ENCODE peak calls at places on chromosomes 6 and 20, in nine cellular contexts. Y is retina, N is fibroblast of lung, K is type B pancreatic cell, S is NCI-H1092 treated with DMSO at 0.1 percent for 48 hours, J is cardiac muscle cell, R is endothelial cell, Z is HL-60, P is mesendoderm. X is an unnamed sample.

GRCh38 chr6:45607818-45608217 is 230.1 kb upstream of the SUPT3H start:
- DNase-seq in Y (no peak), N (peak), K (no peak), S (no peak), J (no peak), R (no peak), Z (no peak), P (no peak), X (no peak)

GRCh38 chr6:35876902-35877301 is 44.0 kb downstream of the SRPK1 start:
- DNase-seq in Y (no peak), N (no peak), K (no peak), S (no peak), J (no peak), R (no peak), Z (no peak), P (no peak), X (no peak)

GRCh38 chr6:63963756-63964315 is 328.2 kb downstream of the PHF3 start:
- DNase-seq in Y (no peak), N (no peak), K (no peak), S (no peak), J (no peak), R (no peak), Z (no peak), P (no peak), X (no peak)

GRCh38 chr20:61353261-61353995 is 101.4 kb downstream of the CDH4 start:
- DNase-seq in Y (no peak), N (peak), K (no peak), S (no peak), J (no peak), R (no peak), Z (no peak), P (peak), X (no peak)

GRCh38 chr20:25462166-25462565 is 54.7 kb downstream of the GINS1 start:
- DNase-seq in Y (no peak), N (no peak), K (no peak), S (no peak), J (no peak), R (no peak), Z (no peak), P (no peak), X (no peak)

GRCh38 chr20:60695223-60695622 is 556.8 kb upstream of the CDH4 start:
- DNase-seq in Y (no peak), N (peak), K (no peak), S (no peak), J (no peak), R (no peak), Z (no peak), P (peak), X (no peak)

GRCh38 chr6:132648828-132649227 is 10.2 kb downstream of the TAAR1 start:
- DNase-seq in Y (no peak), N (no peak), K (no peak), S (no peak), J (no peak), R (no peak), Z (no peak), P (no peak), X (no peak)

GRCh38 chr6:101445527-101445926 is 52.0 kb downstream of the GRIK2 start:
- DNase-seq in Y (no peak), N (peak), K (no peak), S (no peak), J (no peak), R (no peak), Z (no peak), P (no peak), X (no peak)

GRCh38 chr20:49006446-49006980 is 39.6 kb upstream of the CSE1L start:
- DNase-seq in Y (no peak), N (no peak), K (no peak), S (no peak), J (no peak), R (no peak), Z (no peak), P (no peak), X (no peak)

GRCh38 chr6:157976345-157977175 is 5.1 kb upstream of the SYNJ2 start:
- DNase-seq in Y (no peak), N (no peak), K (no peak), S (no peak), J (no peak), R (no peak), Z (no peak), P (no peak), X (no peak)

GRCh38 chr6:34602318-34603111 is 46.4 kb upstream of the SPDEF start:
- DNase-seq in Y (no peak), N (no peak), K (no peak), S (peak), J (no peak), R (no peak), Z (no peak), P (peak), X (no peak)

GRCh38 chr20:57246008-57246407 is 20.4 kb downstream of the BMP7 start:
- DNase-seq in Y (no peak), N (no peak), K (no peak), S (no peak), J (no peak), R (no peak), Z (no peak), P (no peak), X (no peak)

GRCh38 chr20:3172933-3173581 is at the start of gene LZTS3:
- DNase-seq in Y (peak), N (peak), K (peak), S (peak), J (no peak), R (peak), Z (no peak), P (peak), X (peak)

GRCh38 chr6:100203391-100203790 is 209.4 kb upstream of the MCHR2 start:
- DNase-seq in Y (no peak), N (peak), K (no peak), S (no peak), J (no peak), R (no peak), Z (no peak), P (no peak), X (no peak)

GRCh38 chr20:52619671-52620070 is 352.5 kb upstream of the TSHZ2 start:
- DNase-seq in Y (no peak), N (no peak), K (no peak), S (no peak), J (no peak), R (no peak), Z (no peak), P (no peak), X (no peak)

GRCh38 chr6:31725502-31726350 is 2.6 kb downstream of the MPIG6B start:
- DNase-seq in Y (no peak), N (no peak), K (no peak), S (no peak), J (no peak), R (no peak), Z (peak), P (no peak), X (no peak)

GRCh38 chr20:43963872-43964791 is 49.5 kb downstream of the TOX2 start:
- DNase-seq in Y (no peak), N (peak), K (no peak), S (peak), J (no peak), R (peak), Z (peak), P (no peak), X (no peak)

GRCh38 chr6:101397199-101397598 is 3.7 kb downstream of the GRIK2 start:
- DNase-seq in Y (no peak), N (peak), K (no peak), S (peak), J (no peak), R (no peak), Z (no peak), P (peak), X (no peak)

GRCh38 chr6:136945626-136946235 is 23.6 kb downstream of the SLC35D3 start:
- DNase-seq in Y (no peak), N (no peak), K (no peak), S (no peak), J (no peak), R (no peak), Z (no peak), P (no peak), X (no peak)

GRCh38 chr20:8803065-8803464 is 265.8 kb upstream of the PLCB4 start:
- DNase-seq in Y (peak), N (no peak), K (no peak), S (no peak), J (peak), R (peak), Z (no peak), P (peak), X (no peak)

GRCh38 chr6:136228811-136229210 is 21.3 kb downstream of the MTFR2 start:
- DNase-seq in Y (no peak), N (no peak), K (no peak), S (no peak), J (no peak), R (no peak), Z (no peak), P (no peak), X (no peak)

GRCh38 chr20:50731930-50732690 is 730 bp downstream of the PARD6B start:
- DNase-seq in Y (peak), N (no peak), K (peak), S (no peak), J (peak), R (no peak), Z (no peak), P (peak), X (no peak)

GRCh38 chr6:17354700-17355403 is 38.5 kb upstream of the CAP2 start:
- DNase-seq in Y (no peak), N (peak), K (no peak), S (no peak), J (no peak), R (no peak), Z (no peak), P (no peak), X (no peak)

GRCh38 chr6:100311707-100312266 is 152.9 kb downstream of the SIM1 start:
- DNase-seq in Y (no peak), N (peak), K (no peak), S (no peak), J (no peak), R (no peak), Z (no peak), P (no peak), X (no peak)

GRCh38 chr20:24672886-24673677 is 203.7 kb downstream of the SYNDIG1 start:
- DNase-seq in Y (no peak), N (peak), K (no peak), S (no peak), J (no peak), R (no peak), Z (no peak), P (peak), X (peak)

GRCh38 chr6:154986787-154987235 is 8.3 kb upstream of the TIAM2 start:
- DNase-seq in Y (no peak), N (no peak), K (no peak), S (no peak), J (no peak), R (no peak), Z (peak), P (no peak), X (no peak)

GRCh38 chr20:24987244-24987643 is 5.3 kb downstream of the APMAP start:
- DNase-seq in Y (no peak), N (no peak), K (peak), S (no peak), J (no peak), R (no peak), Z (peak), P (no peak), X (no peak)

GRCh38 chr6:106608080-106608668 is 21.1 kb downstream of the RTN4IP1 start:
- DNase-seq in Y (peak), N (peak), K (no peak), S (peak), J (peak), R (peak), Z (peak), P (peak), X (no peak)

GRCh38 chr20:16637814-16638213 is 64.6 kb upstream of the KIF16B start:
- DNase-seq in Y (peak), N (no peak), K (no peak), S (no peak), J (no peak), R (no peak), Z (no peak), P (no peak), X (no peak)

GRCh38 chr20:58623579-58624473 is 27.3 kb upstream of the STX16 start:
- DNase-seq in Y (peak), N (peak), K (no peak), S (no peak), J (no peak), R (no peak), Z (no peak), P (no peak), X (no peak)

GRCh38 chr6:7073810-7074525 is 33.8 kb upstream of the RREB1 start:
- DNase-seq in Y (no peak), N (no peak), K (no peak), S (no peak), J (no peak), R (no peak), Z (peak), P (no peak), X (no peak)

GRCh38 chr6:47235964-47236760 is 73.5 kb downstream of the TNFRSF21 start:
- DNase-seq in Y (no peak), N (no peak), K (no peak), S (peak), J (peak), R (no peak), Z (peak), P (no peak), X (no peak)

GRCh38 chr6:79215233-79215824 is 19.2 kb downstream of the HMGN3 start:
- DNase-seq in Y (peak), N (peak), K (no peak), S (no peak), J (peak), R (no peak), Z (no peak), P (peak), X (no peak)

GRCh38 chr6:124487778-124488431 is 474.3 kb upstream of the RNF217 start:
- DNase-seq in Y (no peak), N (peak), K (no peak), S (no peak), J (no peak), R (no peak), Z (no peak), P (no peak), X (no peak)

GRCh38 chr20:55067158-55067825 is 591.9 kb downstream of the DOK5 start:
- DNase-seq in Y (no peak), N (no peak), K (no peak), S (no peak), J (no peak), R (no peak), Z (no peak), P (no peak), X (no peak)

GRCh38 chr6:133503330-133503729 is 262.2 kb downstream of the EYA4 start:
- DNase-seq in Y (no peak), N (no peak), K (no peak), S (no peak), J (no peak), R (no peak), Z (no peak), P (no peak), X (no peak)

GRCh38 chr6:118812972-118813371 is 81.0 kb upstream of the ASF1A start:
- DNase-seq in Y (no peak), N (peak), K (no peak), S (no peak), J (no peak), R (no peak), Z (no peak), P (no peak), X (no peak)

GRCh38 chr20:43939762-43940121 is 25.1 kb downstream of the TOX2 start:
- DNase-seq in Y (no peak), N (no peak), K (no peak), S (no peak), J (no peak), R (no peak), Z (no peak), P (no peak), X (no peak)

GRCh38 chr6:63510353-63510686 is 62.0 kb upstream of the LOC128125822 start:
- DNase-seq in Y (no peak), N (no peak), K (no peak), S (no peak), J (no peak), R (no peak), Z (no peak), P (no peak), X (no peak)

GRCh38 chr6:128882991-128883571 is at the start of gene LAMA2:
- DNase-seq in Y (peak), N (peak), K (peak), S (no peak), J (peak), R (peak), Z (no peak), P (peak), X (peak)

X was measured in suprapubic skin.